ENCODE peak calls at places on chromosomes 4 and X, in eight cellular contexts. Q, X, R, D, G, P, E and N are unnamed samples.

GRCh38 chrX:33725556-33726232 is 406.4 kb downstream of the FAM47A start:
- DNase-seq in P (no peak), E (peak), G (no peak), Q (no peak), D (no peak), R (peak), X (no peak), N (peak)

GRCh38 chr4:173494013-173494970 is 35.7 kb downstream of the HAND2 start:
- DNase-seq in E (peak), G (peak), P (peak), X (peak), Q (peak), R (peak), D (peak), N (peak)

GRCh38 chrX:72272868-72273267 is 4.2 kb downstream of the RPS4X start:
- DNase-seq in D (no peak), G (peak), E (no peak), R (no peak), Q (no peak), P (no peak), X (no peak), N (no peak)

GRCh38 chr4:15182600-15183222 is 180.4 kb downstream of the CPEB2 start:
- DNase-seq in P (no peak), D (no peak), X (no peak), G (peak), E (no peak), Q (no peak), R (no peak), N (no peak)

GRCh38 chr4:69970071-69970470 is 4.5 kb upstream of the CSN2 start:
- DNase-seq in X (no peak), Q (no peak), D (peak), E (no peak), P (no peak), G (no peak), R (peak), N (no peak)

GRCh38 chr4:13584481-13584880 is 40.2 kb upstream of the NKX3-2 start:
- DNase-seq in R (no peak), D (no peak), X (no peak), E (no peak), P (no peak), Q (no peak), G (peak), N (no peak)

GRCh38 chr4:71785957-71786356 is 2.1 kb upstream of the GC start:
- DNase-seq in R (no peak), G (peak), Q (no peak), D (no peak), E (no peak), X (no peak), P (no peak), N (no peak)

GRCh38 chr4:126047114-126047513 is 732.4 kb downstream of the FAT4 start:
- DNase-seq in D (no peak), P (no peak), Q (no peak), R (no peak), E (no peak), X (no peak), G (no peak), N (no peak)

GRCh38 chrX:30141966-30142365 is 73.4 kb upstream of the MAGEB2 start:
- DNase-seq in R (peak), P (no peak), Q (no peak), X (no peak), E (peak), D (peak), G (peak), N (peak)

GRCh38 chr4:99763635-99764101 is 53.0 kb upstream of the DAPP1 start:
- DNase-seq in R (no peak), Q (no peak), D (no peak), E (no peak), X (no peak), P (peak), G (peak), N (peak)

GRCh38 chr4:183758006-183758734 is 99.1 kb downstream of the TRAPPC11 start:
- DNase-seq in R (no peak), P (no peak), Q (no peak), X (no peak), D (no peak), G (peak), E (peak), N (peak)

GRCh38 chrX:130719399-130719798 is 183.6 kb downstream of the ENOX2 start:
- DNase-seq in R (no peak), G (no peak), P (no peak), E (peak), X (no peak), D (no peak), Q (no peak), N (no peak)

GRCh38 chr4:185689407-185689806 is 122.6 kb downstream of the SORBS2 start:
- DNase-seq in E (no peak), X (no peak), R (no peak), P (no peak), G (no peak), Q (no peak), D (no peak), N (no peak)

GRCh38 chrX:8988456-8988855 is 45.5 kb downstream of the FAM9B start:
- DNase-seq in R (no peak), D (peak), Q (no peak), X (no peak), G (peak), P (no peak), E (peak), N (peak)

GRCh38 chr4:110508827-110509446 is 33.0 kb downstream of the ENPEP start:
- DNase-seq in X (peak), G (peak), R (no peak), P (no peak), E (peak), D (no peak), Q (no peak), N (peak)

GRCh38 chr4:155415662-155416061 is 38.9 kb upstream of the MAP9 start:
- DNase-seq in Q (no peak), G (no peak), P (no peak), D (no peak), E (no peak), X (no peak), R (no peak), N (no peak)

GRCh38 chr4:30380404-30380998 is 339.7 kb upstream of the PCDH7 start:
- DNase-seq in D (peak), P (no peak), G (peak), X (peak), E (peak), R (peak), Q (no peak), N (peak)

GRCh38 chrX:6223516-6223915 is 5.2 kb downstream of the NLGN4X start:
- DNase-seq in R (no peak), Q (no peak), D (no peak), G (no peak), P (no peak), X (no peak), E (no peak), N (no peak)

GRCh38 chrX:32397562-32398216 is 813.7 kb downstream of the DMD start:
- DNase-seq in X (no peak), P (no peak), D (no peak), Q (no peak), R (no peak), E (no peak), G (no peak), N (no peak)

GRCh38 chr4:96025031-96025430 is 185.1 kb downstream of the PDHA2 start:
- DNase-seq in E (no peak), Q (no peak), R (no peak), G (no peak), P (no peak), X (no peak), D (no peak), N (no peak)

GRCh38 chr4:175637762-175638161 is 174.3 kb downstream of the GPM6A start:
- DNase-seq in E (no peak), R (no peak), Q (no peak), X (no peak), P (no peak), D (no peak), G (no peak), N (no peak)

GRCh38 chr4:104491826-104492771 is 2.6 kb downstream of the CXXC4 start:
- DNase-seq in X (peak), Q (no peak), D (no peak), R (no peak), P (no peak), E (peak), G (peak), N (peak)

GRCh38 chr4:123516576-123516975 is 120.0 kb downstream of the SPRY1 start:
- DNase-seq in Q (no peak), G (no peak), D (no peak), X (no peak), R (no peak), E (no peak), P (no peak), N (no peak)

GRCh38 chr4:126097155-126097554 is 782.4 kb downstream of the FAT4 start:
- DNase-seq in D (no peak), Q (no peak), R (no peak), E (no peak), X (no peak), G (no peak), P (no peak), N (no peak)

GRCh38 chr4:38194202-38194601 is 234.0 kb downstream of the PTTG2 start:
- DNase-seq in G (no peak), X (no peak), R (peak), D (no peak), Q (no peak), E (no peak), P (no peak), N (no peak)

GRCh38 chrX:24498181-24498580 is 33.1 kb downstream of the PDK3 start:
- DNase-seq in R (peak), E (peak), X (no peak), P (no peak), D (peak), G (peak), Q (peak), N (peak)

GRCh38 chrX:19792412-19792811 is 95.0 kb downstream of the SH3KBP1 start:
- DNase-seq in P (no peak), R (peak), G (no peak), X (no peak), E (no peak), Q (no peak), D (no peak), N (no peak)

GRCh38 chrX:150365953-150366911 is 3.1 kb downstream of the MAMLD1 start:
- DNase-seq in Q (peak), X (no peak), G (peak), R (peak), D (no peak), E (peak), P (peak), N (peak)

GRCh38 chrX:148995661-148996060 is 495.2 kb downstream of the AFF2 start:
- DNase-seq in G (no peak), D (no peak), P (no peak), R (no peak), E (no peak), X (no peak), Q (no peak), N (no peak)

GRCh38 chr4:64967286-64967685 is 558.0 kb upstream of the TECRL start:
- DNase-seq in P (no peak), G (no peak), Q (no peak), D (no peak), X (no peak), E (no peak), R (no peak), N (no peak)

GRCh38 chrX:134880866-134881265 is 109.9 kb upstream of the SMIM10 start:
- DNase-seq in X (no peak), G (no peak), D (no peak), Q (no peak), P (no peak), R (no peak), E (no peak), N (no peak)

GRCh38 chr4:183154701-183155391 is 55.8 kb downstream of the WWC2 start:
- DNase-seq in X (no peak), P (no peak), D (peak), G (no peak), Q (no peak), E (peak), R (no peak), N (peak)

GRCh38 chrX:141469469-141469868 is 115.1 kb downstream of the SPANXA1 start:
- DNase-seq in X (no peak), G (peak), Q (no peak), R (no peak), P (no peak), D (no peak), E (no peak), N (no peak)